ENCODE peak calls at places on chromosomes 12 and 14, in eight cellular contexts. Y is endothelial cell of umbilical vein, M is esophagus muscularis mucosa, D is spleen, Z is stomach, A is HCT116, I is GM23338, N is K562. U is an unnamed sample.

GRCh38 chr12:102005256-102005655 is 56.5 kb downstream of the WASHC3 start:
- DNase-seq in Y (no peak), M (no peak), D (no peak), Z (no peak), A (no peak), I (no peak), N (no peak), U (no peak)

GRCh38 chr14:22641851-22642250 is 2.3 kb downstream of the OR6J1 start:
- DNase-seq in Y (no peak), M (no peak), D (no peak), Z (no peak), A (no peak), I (no peak), N (no peak), U (no peak)

GRCh38 chr12:69360348-69360672 is 767 bp downstream of the YEATS4 start:
- DNase-seq in Y (no peak), M (no peak), D (no peak), Z (no peak), A (no peak), I (no peak), N (no peak), U (no peak)

GRCh38 chr12:75977952-75978671 is 53.5 kb downstream of the PHLDA1 start:
- DNase-seq in Y (peak), M (no peak), D (no peak), Z (peak), A (peak), I (peak), N (peak), U (peak)

GRCh38 chr12:48281811-48282210 is 68.9 kb downstream of the ZNF641 start:
- DNase-seq in Y (no peak), M (no peak), D (no peak), Z (no peak), A (no peak), I (no peak), N (no peak), U (no peak)

GRCh38 chr14:78725086-78725485 is 554.9 kb downstream of the NRXN3 start:
- DNase-seq in Y (no peak), M (no peak), D (no peak), Z (no peak), A (no peak), I (peak), N (no peak), U (no peak)

GRCh38 chr14:102900631-102901571 is 21.6 kb upstream of the AMN start:
- DNase-seq in Y (no peak), M (no peak), D (peak), Z (no peak), A (no peak), I (no peak), N (no peak), U (peak)

GRCh38 chr12:103114296-103115055 is 157.0 kb downstream of the ASCL1 start:
- DNase-seq in Y (no peak), M (no peak), D (no peak), Z (no peak), A (no peak), I (no peak), N (no peak), U (no peak)

GRCh38 chr14:78851189-78851588 is 681.0 kb downstream of the NRXN3 start:
- DNase-seq in Y (no peak), M (no peak), D (no peak), Z (no peak), A (no peak), I (no peak), N (no peak), U (no peak)

GRCh38 chr12:88187571-88187970 is 45.5 kb downstream of the TMTC3 start:
- DNase-seq in Y (no peak), M (no peak), D (no peak), Z (no peak), A (no peak), I (no peak), N (no peak), U (no peak)

GRCh38 chr12:96233941-96234461 is 39.8 kb downstream of the ELK3 start:
- DNase-seq in Y (peak), M (peak), D (peak), Z (peak), A (no peak), I (no peak), N (no peak), U (no peak)

GRCh38 chr12:116381744-116382455 is 104.4 kb upstream of the MED13L start:
- DNase-seq in Y (peak), M (no peak), D (no peak), Z (no peak), A (no peak), I (peak), N (no peak), U (no peak)

GRCh38 chr12:18837025-18837424 is 99.1 kb downstream of the CAPZA3 start:
- DNase-seq in Y (no peak), M (no peak), D (no peak), Z (no peak), A (no peak), I (no peak), N (no peak), U (no peak)

GRCh38 chr12:116818341-116818856 is 62.8 kb downstream of the HRK start:
- DNase-seq in Y (peak), M (no peak), D (peak), Z (peak), A (no peak), I (no peak), N (no peak), U (no peak)

GRCh38 chr12:68336754-68337343 is 4.7 kb upstream of the MDM1 start:
- DNase-seq in Y (no peak), M (no peak), D (no peak), Z (no peak), A (no peak), I (no peak), N (no peak), U (no peak)

GRCh38 chr12:74780458-74781241 is 243.0 kb downstream of the ATXN7L3B start:
- DNase-seq in Y (no peak), M (no peak), D (no peak), Z (no peak), A (no peak), I (no peak), N (no peak), U (no peak)

GRCh38 chr12:86414201-86414600 is 158.0 kb upstream of the MGAT4C start:
- DNase-seq in Y (no peak), M (no peak), D (no peak), Z (no peak), A (no peak), I (no peak), N (no peak), U (no peak)

GRCh38 chr14:103543721-103544626 is 15.0 kb downstream of the TRMT61A start:
- DNase-seq in Y (no peak), M (no peak), D (peak), Z (no peak), A (no peak), I (peak), N (no peak), U (no peak)

GRCh38 chr12:61037792-61038191 is 1222.4 kb upstream of the USP15 start:
- DNase-seq in Y (no peak), M (no peak), D (no peak), Z (no peak), A (no peak), I (no peak), N (no peak), U (no peak)

GRCh38 chr12:8493084-8493483 is 20.2 kb upstream of the CLEC4D start:
- DNase-seq in Y (no peak), M (no peak), D (no peak), Z (no peak), A (no peak), I (no peak), N (no peak), U (peak)

GRCh38 chr12:46959484-46959883 is 119.9 kb upstream of the PCED1B start:
- DNase-seq in Y (peak), M (no peak), D (no peak), Z (no peak), A (peak), I (no peak), N (no peak), U (no peak)

GRCh38 chr12:64810831-64811230 is 13.6 kb upstream of the TBC1D30 start:
- DNase-seq in Y (no peak), M (peak), D (no peak), Z (no peak), A (no peak), I (no peak), N (no peak), U (no peak)

GRCh38 chr14:60327447-60328331 is 78.7 kb downstream of the PPM1A start:
- DNase-seq in Y (no peak), M (no peak), D (peak), Z (peak), A (no peak), I (peak), N (no peak), U (peak)

GRCh38 chr12:20214286-20214685 is 154.1 kb upstream of the PDE3A start:
- DNase-seq in Y (peak), M (no peak), D (no peak), Z (no peak), A (no peak), I (no peak), N (no peak), U (no peak)

GRCh38 chr14:31203414-31203742 is 4.2 kb downstream of the HECTD1 start:
- DNase-seq in Y (no peak), M (no peak), D (no peak), Z (no peak), A (no peak), I (no peak), N (no peak), U (no peak)

GRCh38 chr12:25829192-25829591 is 129.3 kb upstream of the RASSF8 start:
- DNase-seq in Y (peak), M (no peak), D (no peak), Z (no peak), A (no peak), I (no peak), N (no peak), U (no peak)

GRCh38 chr14:20489093-20489994 is 16.0 kb upstream of the RNASE10 start:
- DNase-seq in Y (no peak), M (no peak), D (no peak), Z (no peak), A (no peak), I (no peak), N (no peak), U (no peak)

GRCh38 chr14:81153187-81153586 is 67.6 kb downstream of the GTF2A1 start:
- DNase-seq in Y (no peak), M (no peak), D (no peak), Z (no peak), A (no peak), I (no peak), N (no peak), U (no peak)

GRCh38 chr14:76687611-76688372 is 73.5 kb upstream of the VASH1 start:
- DNase-seq in Y (no peak), M (peak), D (no peak), Z (no peak), A (no peak), I (no peak), N (no peak), U (no peak)

GRCh38 chr12:53005986-53006809 is at the start of gene EIF4B:
- DNase-seq in Y (peak), M (peak), D (peak), Z (peak), A (peak), I (peak), N (peak), U (peak)

GRCh38 chr12:112184056-112184887 is 58.9 kb downstream of the TRAFD1 start:
- DNase-seq in Y (no peak), M (no peak), D (no peak), Z (no peak), A (no peak), I (no peak), N (no peak), U (no peak)

GRCh38 chr14:67158559-67158958 is 30.7 kb upstream of the GARIN2 start:
- DNase-seq in Y (no peak), M (no peak), D (no peak), Z (no peak), A (no peak), I (no peak), N (no peak), U (no peak)

GRCh38 chr14:28097585-28097984 is 669.0 kb upstream of the FOXG1 start:
- DNase-seq in Y (no peak), M (no peak), D (no peak), Z (no peak), A (no peak), I (no peak), N (no peak), U (no peak)

GRCh38 chr12:106986135-106986534 is 811 bp downstream of the MTERF2 start:
- DNase-seq in Y (no peak), M (no peak), D (no peak), Z (no peak), A (no peak), I (no peak), N (no peak), U (no peak)

GRCh38 chr14:37594916-37595808 is at the start of the genes FOXA1 and TTC6:
- DNase-seq in Y (no peak), M (no peak), D (no peak), Z (peak), A (peak), I (peak), N (peak), U (no peak)

GRCh38 chr14:67359319-67359774 is 257 bp downstream of the ATP6V1D start:
- DNase-seq in Y (no peak), M (no peak), D (peak), Z (no peak), A (no peak), I (peak), N (peak), U (no peak)

GRCh38 chr12:51788876-51789275 is 59.6 kb downstream of the FIGNL2 start:
- DNase-seq in Y (no peak), M (no peak), D (no peak), Z (no peak), A (no peak), I (no peak), N (no peak), U (no peak)

GRCh38 chr12:75684678-75685620 is 173.5 kb upstream of the KRR1 start:
- DNase-seq in Y (no peak), M (no peak), D (no peak), Z (no peak), A (no peak), I (no peak), N (no peak), U (no peak)

GRCh38 chr12:101608301-101609133 is 13.7 kb downstream of the MYBPC1 start:
- DNase-seq in Y (no peak), M (no peak), D (no peak), Z (peak), A (no peak), I (peak), N (no peak), U (no peak)

GRCh38 chr12:82757611-82758010 is 70.9 kb downstream of the TMTC2 start:
- DNase-seq in Y (no peak), M (no peak), D (no peak), Z (no peak), A (no peak), I (no peak), N (no peak), U (no peak)

GRCh38 chr12:82757059-82757458 is 70.4 kb downstream of the TMTC2 start:
- DNase-seq in Y (no peak), M (no peak), D (no peak), Z (no peak), A (no peak), I (no peak), N (no peak), U (no peak)

GRCh38 chr12:82758743-82759142 is 72.0 kb downstream of the TMTC2 start:
- DNase-seq in Y (no peak), M (no peak), D (no peak), Z (no peak), A (no peak), I (no peak), N (no peak), U (no peak)

GRCh38 chr12:82754856-82755255 is 68.2 kb downstream of the TMTC2 start:
- DNase-seq in Y (peak), M (no peak), D (no peak), Z (no peak), A (no peak), I (no peak), N (no peak), U (no peak)

GRCh38 chr12:82756303-82756702 is 69.6 kb downstream of the TMTC2 start:
- DNase-seq in Y (no peak), M (no peak), D (no peak), Z (no peak), A (no peak), I (peak), N (no peak), U (no peak)
- TF ChIP-seq POLR2AphosphoS5 in Y (no peak), M (no peak), D (no peak), Z (no peak), A (no peak), I (no peak), N (no peak), U (no peak)

GRCh38 chr14:74843653-74844052 is 32.3 kb downstream of the PROX2 start:
- DNase-seq in Y (no peak), M (no peak), D (no peak), Z (no peak), A (no peak), I (no peak), N (no peak), U (no peak)
- TF ChIP-seq POLR2AphosphoS5 in Y (no peak), M (no peak), D (no peak), Z (no peak), A (no peak), I (no peak), N (no peak), U (no peak)

GRCh38 chr12:56299853-56300643 is at the start of gene CS:
- DNase-seq in Y (peak), M (peak), D (peak), Z (peak), A (peak), I (peak), N (peak), U (peak)
- TF ChIP-seq POLR2AphosphoS5 in Y (peak), M (peak), D (peak), Z (peak), A (peak), I (peak), N (no peak), U (peak)

GRCh38 chr14:54672181-54672580 is 105.3 kb downstream of the SAMD4A start:
- DNase-seq in Y (no peak), M (no peak), D (no peak), Z (no peak), A (no peak), I (no peak), N (no peak), U (no peak)

GRCh38 chr14:54672688-54673087 is 105.8 kb downstream of the SAMD4A start:
- DNase-seq in Y (no peak), M (no peak), D (no peak), Z (no peak), A (no peak), I (no peak), N (no peak), U (no peak)

GRCh38 chr14:54667764-54668163 is 100.8 kb downstream of the SAMD4A start:
- DNase-seq in Y (no peak), M (no peak), D (no peak), Z (no peak), A (no peak), I (no peak), N (no peak), U (no peak)

GRCh38 chr14:54671537-54671936 is 104.6 kb downstream of the SAMD4A start:
- DNase-seq in Y (no peak), M (no peak), D (no peak), Z (no peak), A (no peak), I (no peak), N (no peak), U (no peak)

GRCh38 chr14:54669759-54670630 is 103.1 kb downstream of the SAMD4A start:
- DNase-seq in Y (no peak), M (no peak), D (no peak), Z (no peak), A (no peak), I (no peak), N (no peak), U (no peak)
- TF ChIP-seq POLR2AphosphoS5 in Y (no peak), M (peak), D (no peak), Z (no peak), A (no peak), I (no peak), N (no peak), U (no peak)

GRCh38 chr12:29509503-29509902 is 12.0 kb upstream of the OVCH1 start:
- DNase-seq in Y (no peak), M (no peak), D (no peak), Z (no peak), A (no peak), I (no peak), N (no peak), U (no peak)

GRCh38 chr12:29510591-29511174 is 13.2 kb upstream of the OVCH1 start:
- DNase-seq in Y (no peak), M (no peak), D (no peak), Z (no peak), A (no peak), I (peak), N (no peak), U (no peak)

GRCh38 chr12:29508949-29509348 is 11.5 kb upstream of the OVCH1 start:
- DNase-seq in Y (no peak), M (no peak), D (no peak), Z (no peak), A (no peak), I (no peak), N (no peak), U (no peak)

GRCh38 chr12:29503283-29503682 is 5.8 kb upstream of the OVCH1 start:
- DNase-seq in Y (no peak), M (no peak), D (no peak), Z (no peak), A (no peak), I (no peak), N (no peak), U (no peak)

GRCh38 chr12:29505078-29505477 is 7.6 kb upstream of the OVCH1 start:
- DNase-seq in Y (no peak), M (no peak), D (no peak), Z (no peak), A (no peak), I (no peak), N (no peak), U (no peak)
- TF ChIP-seq POLR2AphosphoS5 in Y (no peak), M (no peak), D (no peak), Z (no peak), A (no peak), I (no peak), N (no peak), U (no peak)

DNA sequence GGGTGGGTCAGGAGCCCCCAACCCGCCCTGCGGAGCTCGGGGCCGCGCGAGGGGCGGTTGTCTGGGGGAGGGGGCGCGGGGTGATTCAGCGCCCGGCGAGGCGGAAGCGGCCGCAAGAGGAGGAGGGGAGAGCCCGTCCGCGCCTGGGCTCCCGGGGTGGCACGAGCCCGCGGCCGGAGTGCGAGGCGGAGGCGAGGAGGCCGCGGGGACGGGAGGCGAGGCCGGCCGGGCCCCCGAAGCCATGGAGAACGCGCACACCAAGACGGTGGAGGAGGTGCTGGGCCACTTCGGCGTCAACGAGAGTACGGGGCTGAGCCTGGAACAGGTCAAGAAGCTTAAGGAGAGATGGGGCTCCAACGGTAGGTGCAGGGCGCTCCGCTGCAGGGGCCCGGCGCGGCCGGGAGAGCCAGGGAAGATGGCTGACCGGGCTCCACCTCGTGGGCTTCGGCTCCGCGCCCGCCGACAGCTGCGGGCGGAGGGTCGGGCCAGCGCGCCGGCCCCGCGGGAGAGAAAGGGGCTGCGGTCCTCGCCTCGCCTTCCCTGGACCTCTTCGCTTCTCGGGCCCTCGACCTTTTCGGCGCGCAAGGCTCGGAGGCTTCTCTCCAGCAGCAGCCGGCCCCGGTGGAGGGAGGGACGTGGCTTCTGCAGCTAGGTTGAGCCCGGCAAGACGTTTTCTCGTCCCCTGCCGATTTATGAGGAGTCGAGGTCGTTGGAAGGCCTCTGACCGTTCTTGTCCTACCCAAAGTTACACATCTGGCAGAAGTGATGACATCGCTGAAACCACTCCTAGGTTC is 699 bp downstream of the ATP2A2 start:
- DNase-seq in Y (peak), M (no peak), D (peak), Z (peak), A (no peak), I (peak), N (no peak), U (peak)
- TF ChIP-seq POLR2AphosphoS5 in Y (no peak), M (peak), D (peak), Z (no peak), A (no peak), I (peak), N (peak), U (peak)

U was measured in GM12891.